ENCODE peak calls at places on chromosome 14, in five cellular contexts. C is IMR-90, E is GM23248, T is tibial artery, D is sigmoid colon. G is an unnamed sample.

GRCh38 chr14:92460916-92461579 is 52.5 kb upstream of the RIN3 start:
- DNase-seq in D (peak; percentile 68), T (no peak), E (peak; percentile 89), C (peak; percentile 82), G (no peak)

GRCh38 chr14:70642313-70643235 is 858 bp downstream of the TTC9 start:
- DNase-seq in E (peak; percentile 10), D (no peak), T (no peak), C (no peak), G (no peak)

GRCh38 chr14:74574092-74574438 is 38.0 kb downstream of the LTBP2 start:
- DNase-seq in T (no peak), E (no peak), D (no peak), C (no peak), G (no peak)

GRCh38 chr14:85556263-85556662 is 26.3 kb downstream of the FLRT2 start:
- DNase-seq in T (no peak), D (no peak), E (no peak), C (no peak), G (no peak)

GRCh38 chr14:92515510-92516343 is 2.1 kb downstream of the RIN3 start:
- DNase-seq in T (no peak), C (no peak), E (no peak), D (peak; percentile 56), G (peak; percentile 13)

GRCh38 chr14:62914873-62915272 is 130.4 kb downstream of the KCNH5 start:
- DNase-seq in T (no peak), E (no peak), D (no peak), C (no peak), G (no peak)

GRCh38 chr14:91113829-91114078 is at the start of gene DGLUCY:
- DNase-seq in E (peak; percentile 93), T (no peak), D (peak; percentile 94), C (peak; percentile 75), G (no peak)

GRCh38 chr14:68787235-68787727 is 5.6 kb downstream of the ZFP36L1 start:
- DNase-seq in T (no peak), C (no peak), E (peak; percentile 71), D (peak; percentile 85), G (no peak)

GRCh38 chr14:99247772-99248171 is 24.2 kb downstream of the BCL11B start:
- DNase-seq in D (no peak), C (no peak), T (no peak), E (no peak), G (no peak)

GRCh38 chr14:99248761-99249171 is 23.2 kb downstream of the BCL11B start:
- DNase-seq in T (no peak), E (no peak), D (no peak), C (no peak), G (no peak)

GRCh38 chr14:99247091-99247729 is 24.8 kb downstream of the BCL11B start:
- DNase-seq in D (no peak), T (no peak), E (no peak), C (no peak), G (peak; percentile 40)

GRCh38 chr14:99250636-99251208 is 21.3 kb downstream of the BCL11B start:
- DNase-seq in E (no peak), D (no peak), C (no peak), T (no peak), G (no peak)

GRCh38 chr14:99249389-99249788 is 22.6 kb downstream of the BCL11B start:
- DNase-seq in E (no peak), C (no peak), D (no peak), T (no peak), G (peak; percentile 90)
- H3K27me3 ChIP-seq in E (peaks cover 38% of the 10 kb centered on the region), C (peaks cover 8% of the 10 kb centered on the region), D (peaks cover 22% of the 10 kb centered on the region), T (peaks cover 74% of the 10 kb centered on the region), G (no peaks in the 10 kb centered on the region)

DNA sequence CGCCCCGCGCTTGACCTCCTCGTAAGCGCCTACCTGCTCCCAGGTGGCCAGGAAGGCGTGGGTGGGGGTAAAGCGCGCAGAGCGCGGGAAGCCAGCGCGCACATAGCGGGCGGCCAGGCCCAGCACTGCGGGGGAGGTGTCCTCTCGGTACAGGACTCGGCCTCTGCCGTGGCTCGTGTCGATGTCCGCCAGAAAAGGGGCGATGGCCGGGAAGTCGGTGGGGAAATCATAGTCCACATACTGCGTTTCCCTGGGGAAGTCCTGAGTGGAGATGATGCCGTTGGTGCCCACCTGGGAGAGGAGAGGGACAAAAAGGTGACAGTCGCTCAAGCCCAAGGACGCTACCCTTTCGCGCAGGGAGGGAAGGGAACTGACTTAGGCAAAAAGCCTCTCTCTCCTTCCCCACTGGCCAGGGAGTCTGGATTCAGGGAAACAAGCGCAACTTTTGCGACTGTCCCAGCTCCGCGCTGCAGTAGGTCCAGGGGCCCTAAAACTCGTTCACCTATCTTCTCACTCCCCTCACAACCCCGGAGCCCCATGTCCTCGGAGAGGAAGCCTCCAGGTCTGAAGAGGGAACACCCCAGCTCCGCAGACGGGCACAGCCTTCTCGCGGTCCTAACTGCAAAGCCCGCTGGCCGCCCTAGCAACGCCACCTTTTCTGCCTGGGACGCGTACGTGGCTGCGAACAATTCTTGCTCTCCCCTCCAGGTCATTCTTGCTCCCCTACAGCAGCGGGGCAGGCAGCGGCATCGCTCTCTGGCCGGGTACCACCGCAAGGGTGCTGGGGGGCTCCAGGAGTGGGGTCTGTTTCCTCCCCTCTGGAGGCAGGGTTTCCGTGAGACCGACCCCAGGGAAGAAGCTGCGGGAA is 752 bp downstream of the NID2 start:
- DNase-seq in T (no peak), C (peak; percentile 51), E (peak; percentile 80), D (peak; percentile 74), G (no peak)
- H3K27me3 ChIP-seq in T (no peaks in the 10 kb centered on the region), C (no peaks in the 10 kb centered on the region), E (no peaks in the 10 kb centered on the region), D (no peaks in the 10 kb centered on the region), G (peaks cover 61% of the 10 kb centered on the region)

GRCh38 chr14:24349742-24350141 is 10.0 kb upstream of the RIPK3 start:
- DNase-seq in C (no peak), D (no peak), E (no peak), T (no peak), G (no peak)

GRCh38 chr14:24342889-24343288 is 3.1 kb upstream of the RIPK3 start:
- DNase-seq in C (no peak), T (no peak), D (no peak), E (no peak), G (no peak)

GRCh38 chr14:24343795-24344660 is 4.2 kb upstream of the RIPK3 start:
- DNase-seq in D (no peak), T (no peak), C (no peak), E (peak; percentile 39), G (no peak)

GRCh38 chr14:24348186-24348585 is 8.4 kb upstream of the RIPK3 start:
- DNase-seq in E (no peak), C (no peak), T (no peak), D (no peak), G (peak; percentile 66)

GRCh38 chr14:24347140-24347539 is 7.3 kb upstream of the RIPK3 start:
- DNase-seq in T (no peak), E (no peak), C (no peak), D (no peak), G (no peak)
- H3K27me3 ChIP-seq in T (peaks cover 19% of the 10 kb centered on the region), E (no peaks in the 10 kb centered on the region), C (peaks cover 41% of the 10 kb centered on the region), D (no peaks in the 10 kb centered on the region), G (peaks cover 13% of the 10 kb centered on the region)

DNA sequence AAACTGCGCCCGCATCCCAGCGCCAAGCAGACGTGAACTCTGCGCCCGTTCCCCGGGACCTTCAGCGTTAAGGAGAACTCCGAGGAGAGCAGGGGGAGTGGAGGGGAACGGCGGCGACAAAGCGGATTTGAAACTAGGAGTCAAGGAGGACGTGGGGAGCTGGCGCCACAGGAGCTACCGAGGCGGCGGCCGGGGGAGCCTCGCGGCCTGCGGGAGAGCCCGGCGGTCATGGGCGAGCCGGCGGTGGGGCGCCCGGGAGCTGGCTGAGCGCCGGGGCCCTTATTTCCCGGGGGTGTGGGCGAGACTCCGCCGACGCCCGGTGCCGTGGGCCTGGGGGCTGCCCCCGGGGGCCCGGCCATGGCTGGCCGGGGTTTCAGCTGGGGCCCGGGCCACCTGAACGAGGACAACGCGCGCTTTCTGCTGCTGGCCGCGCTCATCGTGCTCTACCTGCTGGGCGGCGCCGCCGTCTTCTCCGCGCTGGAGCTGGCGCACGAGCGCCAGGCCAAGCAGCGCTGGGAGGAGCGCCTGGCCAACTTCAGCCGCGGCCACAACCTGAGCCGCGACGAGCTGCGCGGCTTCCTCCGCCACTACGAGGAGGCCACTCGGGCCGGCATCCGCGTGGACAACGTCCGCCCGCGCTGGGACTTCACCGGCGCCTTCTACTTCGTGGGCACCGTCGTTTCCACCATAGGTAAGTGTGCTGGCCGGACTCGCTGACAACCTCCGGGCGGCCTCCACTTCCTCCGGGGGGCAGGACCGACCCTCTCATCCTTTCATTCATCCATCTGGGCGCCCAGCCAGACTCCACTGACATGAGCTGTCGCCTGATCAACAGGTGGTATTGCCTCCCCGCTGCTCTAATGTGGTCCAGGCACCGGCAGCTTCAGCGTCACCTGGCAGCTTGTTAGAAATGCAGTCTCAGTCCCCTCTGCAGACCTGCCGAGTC is at the start of gene KCNK13:
- DNase-seq in C (no peak), T (no peak), D (no peak), E (peak; percentile 20), G (no peak)
- H3K27me3 ChIP-seq in C (peaks cover 60% of the 10 kb centered on the region), T (peaks cover 69% of the 10 kb centered on the region), D (peaks cover 22% of the 10 kb centered on the region), E (peaks cover 75% of the 10 kb centered on the region), G (peaks cover 93% of the 10 kb centered on the region)

GRCh38 chr14:58151264-58151700 is 731 bp downstream of the ARMH4 start:
- DNase-seq in T (no peak), C (no peak), D (no peak), E (no peak), G (peak; percentile 20)

GRCh38 chr14:58151701-58152568 is at the start of gene ARMH4:
- DNase-seq in D (peak; percentile 88), E (peak; percentile 91), T (peak; percentile 89), C (peak; percentile 70), G (no peak)

GRCh38 chr14:58150243-58150805 is 1.7 kb downstream of the ARMH4 start:
- DNase-seq in T (no peak), E (no peak), D (no peak), C (no peak), G (no peak)

GRCh38 chr14:58146399-58146798 is 5.6 kb downstream of the ARMH4 start:
- DNase-seq in C (no peak), T (no peak), D (no peak), E (no peak), G (no peak)

DNA sequence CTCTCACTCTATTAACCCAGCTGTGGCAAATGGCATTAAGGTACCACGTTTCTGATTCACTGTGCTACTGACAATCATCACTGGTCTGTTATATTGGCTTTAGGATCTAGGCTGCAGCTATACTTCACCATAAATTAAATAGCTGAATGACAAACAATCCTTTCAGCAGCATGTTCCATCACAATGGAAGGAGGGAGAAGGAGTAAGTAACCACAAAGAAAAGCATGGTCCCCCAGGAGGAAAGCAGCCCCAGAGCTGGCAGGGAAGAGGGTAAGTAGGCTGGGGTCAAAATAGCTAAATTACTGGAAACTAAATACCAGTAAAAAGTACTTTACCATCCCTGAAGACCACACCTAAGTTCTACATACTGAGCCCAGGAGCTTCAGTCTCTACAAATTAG is 2.8 kb downstream of the ARMH4 start:
- DNase-seq in C (no peak), T (no peak), E (no peak), D (no peak), G (no peak)
- H3K27me3 ChIP-seq in C (peaks cover 41% of the 10 kb centered on the region), T (no peaks in the 10 kb centered on the region), E (peaks cover 6% of the 10 kb centered on the region), D (no peaks in the 10 kb centered on the region), G (peaks cover 58% of the 10 kb centered on the region)

DNA sequence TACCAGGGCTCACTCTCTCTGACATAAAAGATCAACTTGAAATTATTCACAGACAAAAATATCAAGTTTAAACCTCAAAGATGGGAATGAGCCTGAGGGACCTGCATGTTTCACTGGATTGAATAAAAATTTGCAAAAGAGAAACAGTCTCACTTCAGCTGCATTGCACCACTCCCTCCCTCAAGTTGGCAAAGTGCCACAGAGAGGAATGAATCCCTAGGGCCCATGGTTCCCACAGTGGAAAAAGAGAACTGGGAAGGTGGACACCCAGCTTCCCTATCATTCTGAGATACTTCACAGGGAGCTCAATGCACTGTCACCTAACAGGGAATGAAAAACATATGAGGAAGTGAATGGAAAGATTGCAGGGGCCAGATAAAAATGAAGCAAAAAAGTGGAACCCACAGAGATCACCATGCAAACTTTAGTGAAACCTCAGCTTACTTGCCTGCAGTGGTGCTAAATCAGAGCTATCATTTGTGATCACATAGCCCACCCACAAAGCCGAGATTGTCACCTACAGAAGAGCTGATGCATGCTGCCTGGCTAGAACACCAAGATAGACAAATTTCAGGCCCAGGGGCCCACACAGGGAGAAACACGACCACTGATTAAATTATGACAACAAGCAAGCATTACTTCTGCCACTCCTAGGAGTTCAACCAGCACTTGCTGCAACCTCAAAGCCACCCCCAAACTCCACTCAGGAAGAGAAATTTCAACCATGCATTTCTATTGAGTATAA is 911.3 kb downstream of the LRFN5 start:
- DNase-seq in T (no peak), C (no peak), E (no peak), D (no peak), G (no peak)
- H3K27me3 ChIP-seq in T (no peaks in the 10 kb centered on the region), C (no peaks in the 10 kb centered on the region), E (no peaks in the 10 kb centered on the region), D (no peaks in the 10 kb centered on the region), G (no peaks in the 10 kb centered on the region)